ENCODE peak calls at places on chromosomes 6 and 20, in five cellular contexts. One of them, this sample, is unnamed.

GRCh38 chr6:71326611-71327010 is 38.0 kb downstream of the OGFRL1 start:
- DNase-seq in PC-3: no peak
- DNase-seq in astrocyte: no peak
- DNase-seq in PC-9: no peak
- DNase-seq in HCT116: no peak
- DNase-seq in this sample: no peak

GRCh38 chr6:66508433-66508832 is 801.4 kb upstream of the EYS start:
- DNase-seq in HCT116: no peak
- DNase-seq in astrocyte: peak
- DNase-seq in PC-3: peak
- DNase-seq in PC-9: no peak
- DNase-seq in this sample: no peak

GRCh38 chr6:157452096-157452495 is 71.1 kb downstream of the ZDHHC14 start:
- DNase-seq in astrocyte: no peak
- DNase-seq in PC-3: no peak
- DNase-seq in PC-9: no peak
- DNase-seq in HCT116: no peak
- DNase-seq in this sample: no peak

GRCh38 chr20:4366076-4366475 is 350.7 kb upstream of the RNF24 start:
- DNase-seq in PC-3: no peak
- DNase-seq in HCT116: no peak
- DNase-seq in PC-9: no peak
- DNase-seq in astrocyte: no peak
- DNase-seq in this sample: no peak

GRCh38 chr20:17611290-17611539 is 41.3 kb downstream of the DSTN start:
- DNase-seq in PC-3: no peak
- DNase-seq in PC-9: no peak
- DNase-seq in HCT116: no peak
- DNase-seq in astrocyte: no peak
- DNase-seq in this sample: no peak

GRCh38 chr6:74606488-74607135 is 599.2 kb downstream of the COL12A1 start:
- DNase-seq in PC-9: peak
- DNase-seq in HCT116: no peak
- DNase-seq in PC-3: peak
- DNase-seq in astrocyte: peak
- DNase-seq in this sample: peak

GRCh38 chr6:125273965-125274364 is 27.8 kb downstream of the HDDC2 start:
- DNase-seq in astrocyte: peak
- DNase-seq in PC-3: peak
- DNase-seq in PC-9: peak
- DNase-seq in HCT116: peak
- DNase-seq in this sample: no peak

GRCh38 chr6:159754959-159755914 is 6.6 kb upstream of the ACAT2 start:
- DNase-seq in PC-9: no peak
- DNase-seq in PC-3: no peak
- DNase-seq in HCT116: no peak
- DNase-seq in astrocyte: no peak
- DNase-seq in this sample: no peak

GRCh38 chr6:21666788-21667681 is 73.5 kb downstream of the SOX4 start:
- DNase-seq in PC-3: no peak
- DNase-seq in astrocyte: peak
- DNase-seq in PC-9: no peak
- DNase-seq in HCT116: no peak
- DNase-seq in this sample: peak

GRCh38 chr20:17128206-17128605 is 98.6 kb upstream of the PCSK2 start:
- DNase-seq in HCT116: no peak
- DNase-seq in PC-3: no peak
- DNase-seq in astrocyte: no peak
- DNase-seq in PC-9: no peak
- DNase-seq in this sample: no peak

GRCh38 chr6:116444092-116444491 is 17.1 kb upstream of the CALHM6 start:
- DNase-seq in PC-9: no peak
- DNase-seq in HCT116: peak
- DNase-seq in astrocyte: no peak
- DNase-seq in PC-3: peak
- DNase-seq in this sample: peak

GRCh38 chr6:3659748-3660147 is 91.8 kb downstream of the PXDC1 start:
- DNase-seq in PC-3: no peak
- DNase-seq in HCT116: no peak
- DNase-seq in PC-9: no peak
- DNase-seq in astrocyte: no peak
- DNase-seq in this sample: no peak

GRCh38 chr20:6613280-6613861 is 154.1 kb upstream of the BMP2 start:
- DNase-seq in astrocyte: no peak
- DNase-seq in PC-9: no peak
- DNase-seq in HCT116: no peak
- DNase-seq in PC-3: peak
- DNase-seq in this sample: no peak

GRCh38 chr20:63500902-63501817 is 2.3 kb upstream of the EEF1A2 start:
- DNase-seq in PC-9: no peak
- DNase-seq in astrocyte: no peak
- DNase-seq in PC-3: no peak
- DNase-seq in HCT116: no peak
- DNase-seq in this sample: no peak

GRCh38 chr6:16760536-16761468 is at the start of gene ATXN1:
- DNase-seq in HCT116: no peak
- DNase-seq in astrocyte: no peak
- DNase-seq in PC-3: peak
- DNase-seq in PC-9: peak
- DNase-seq in this sample: peak

GRCh38 chr6:166296035-166296883 is 11.9 kb downstream of the PRR18 start:
- DNase-seq in PC-3: no peak
- DNase-seq in HCT116: no peak
- DNase-seq in PC-9: no peak
- DNase-seq in astrocyte: no peak
- DNase-seq in this sample: no peak

GRCh38 chr6:73180718-73181619 is 44.3 kb downstream of the KHDC1L start:
- DNase-seq in astrocyte: peak
- DNase-seq in PC-3: peak
- DNase-seq in PC-9: peak
- DNase-seq in HCT116: peak
- DNase-seq in this sample: peak

GRCh38 chr6:155259202-155259601 is 4.6 kb upstream of the CLDN20 start:
- DNase-seq in PC-9: no peak
- DNase-seq in PC-3: no peak
- DNase-seq in HCT116: no peak
- DNase-seq in astrocyte: no peak
- DNase-seq in this sample: no peak

GRCh38 chr6:22825210-22825609 is 255.8 kb downstream of the HDGFL1 start:
- DNase-seq in PC-9: no peak
- DNase-seq in PC-3: no peak
- DNase-seq in HCT116: no peak
- DNase-seq in astrocyte: no peak
- DNase-seq in this sample: no peak

GRCh38 chr6:40931927-40932326 is 107.1 kb downstream of the UNC5CL start:
- DNase-seq in PC-3: peak
- DNase-seq in astrocyte: peak
- DNase-seq in PC-9: no peak
- DNase-seq in HCT116: no peak
- DNase-seq in this sample: peak

GRCh38 chr20:10669843-10670446 is 3.9 kb downstream of the JAG1 start:
- DNase-seq in PC-3: no peak
- DNase-seq in HCT116: no peak
- DNase-seq in astrocyte: no peak
- DNase-seq in PC-9: no peak
- DNase-seq in this sample: peak

GRCh38 chr20:14569631-14570030 is 232.2 kb upstream of the FLRT3 start:
- DNase-seq in HCT116: no peak
- DNase-seq in astrocyte: no peak
- DNase-seq in PC-9: no peak
- DNase-seq in PC-3: no peak
- DNase-seq in this sample: no peak

GRCh38 chr6:151763938-151764680 is 43.4 kb upstream of the ESR1 start:
- DNase-seq in astrocyte: peak
- DNase-seq in PC-9: peak
- DNase-seq in HCT116: peak
- DNase-seq in PC-3: peak
- DNase-seq in this sample: peak

GRCh38 chr6:50180646-50181045 is 130.9 kb upstream of the DEFB112 start:
- DNase-seq in PC-3: no peak
- DNase-seq in PC-9: no peak
- DNase-seq in HCT116: no peak
- DNase-seq in astrocyte: no peak
- DNase-seq in this sample: no peak

GRCh38 chr6:50187212-50188055 is 137.7 kb upstream of the DEFB112 start:
- DNase-seq in PC-9: no peak
- DNase-seq in HCT116: no peak
- DNase-seq in astrocyte: no peak
- DNase-seq in PC-3: no peak
- DNase-seq in this sample: no peak

GRCh38 chr6:50185006-50185405 is 135.3 kb upstream of the DEFB112 start:
- DNase-seq in HCT116: no peak
- DNase-seq in PC-9: no peak
- DNase-seq in PC-3: no peak
- DNase-seq in astrocyte: no peak
- DNase-seq in this sample: no peak
- TF ChIP-seq CTCF in HCT116: peak
- TF ChIP-seq CTCF in PC-9: no peak
- TF ChIP-seq CTCF in PC-3: peak
- TF ChIP-seq CTCF in astrocyte: no peak
- TF ChIP-seq CTCF in this sample: no peak

DNA sequence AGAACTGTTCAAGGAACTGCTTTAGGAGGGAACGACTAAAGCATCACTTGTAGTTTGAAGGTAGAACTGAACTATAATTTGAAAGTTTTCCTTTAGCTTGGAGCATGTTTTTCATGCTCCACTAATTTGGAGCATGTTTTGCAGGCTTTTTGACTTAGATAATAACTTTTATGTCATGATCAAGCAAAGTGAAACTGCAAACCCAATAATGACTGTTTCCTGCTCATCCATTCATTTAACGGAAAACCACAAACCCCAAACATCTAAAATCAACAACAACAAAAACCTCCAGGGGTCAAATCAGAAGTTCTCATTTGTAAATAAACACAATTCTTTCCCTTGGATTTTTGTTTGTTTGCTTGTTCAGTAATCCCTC is 2.8 kb downstream of the SIM1 start:
- DNase-seq in PC-3: no peak
- DNase-seq in PC-9: no peak
- DNase-seq in astrocyte: no peak
- DNase-seq in HCT116: no peak
- DNase-seq in this sample: no peak
- H3K4me3 ChIP-seq in PC-3: no peak
- H3K4me3 ChIP-seq in PC-9: no peak
- H3K4me3 ChIP-seq in astrocyte: no peak
- H3K4me3 ChIP-seq in HCT116: no peak
- H3K4me3 ChIP-seq in this sample: no peak

DNA sequence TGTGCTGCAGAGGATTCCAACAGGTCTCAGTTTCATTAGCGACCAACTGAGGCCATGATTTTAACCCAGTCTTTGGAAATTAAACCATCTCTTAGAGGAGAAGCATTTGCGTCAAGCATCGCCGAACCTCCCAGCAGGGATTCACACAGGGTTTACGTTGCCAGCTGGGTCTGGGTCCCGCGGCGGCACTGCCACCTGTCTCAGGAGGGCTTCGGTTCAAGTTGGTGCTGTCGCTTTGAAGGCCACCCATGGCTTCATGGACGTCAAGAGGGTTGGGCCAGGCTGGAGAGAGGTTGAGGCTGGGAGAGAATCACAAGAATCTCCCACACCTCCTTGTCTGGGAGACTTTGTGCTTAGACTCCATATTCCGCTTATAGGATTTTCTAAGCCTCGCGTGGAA is 43.0 kb upstream of the FRMD1 start:
- DNase-seq in HCT116: no peak
- DNase-seq in astrocyte: no peak
- DNase-seq in PC-3: no peak
- DNase-seq in PC-9: no peak
- DNase-seq in this sample: no peak
- TF ChIP-seq EZH2 in HCT116: no peak
- TF ChIP-seq EZH2 in astrocyte: no peak
- TF ChIP-seq EZH2 in PC-3: no peak
- TF ChIP-seq EZH2 in PC-9: no peak
- TF ChIP-seq EZH2 in this sample: no peak

DNA sequence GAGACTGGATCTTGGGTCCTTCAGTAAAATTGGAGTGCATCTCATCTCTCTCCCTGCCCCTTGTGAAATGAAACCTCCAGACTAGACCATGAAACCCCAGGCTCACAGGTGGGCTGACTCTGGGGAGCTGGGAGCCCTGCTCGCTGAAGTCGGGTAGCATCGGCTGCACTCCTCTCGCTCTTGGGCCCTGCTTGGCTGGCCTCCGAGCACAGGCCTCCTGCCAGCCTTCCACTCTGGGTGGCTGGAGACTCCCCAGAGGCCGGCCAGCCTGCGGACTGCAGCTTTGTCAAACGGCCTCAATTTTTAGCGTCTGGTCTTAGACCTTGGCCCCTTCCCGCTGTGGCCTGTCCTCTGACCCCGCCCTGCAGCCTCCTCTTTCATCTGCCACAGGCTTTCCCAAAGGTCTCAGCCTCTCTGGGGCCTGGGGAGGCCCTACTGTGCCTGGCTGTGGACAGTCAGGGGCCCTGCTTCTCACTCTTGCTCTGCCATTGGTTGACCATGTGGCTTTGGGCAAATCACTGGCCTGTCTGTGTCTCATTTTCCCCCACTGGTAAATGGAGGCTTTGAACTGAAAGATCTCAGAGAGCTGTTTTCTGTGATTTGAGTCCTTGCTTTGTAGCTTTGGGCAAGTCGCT is 45.1 kb downstream of the SRC start:
- DNase-seq in astrocyte: no peak
- DNase-seq in PC-3: no peak
- DNase-seq in PC-9: no peak
- DNase-seq in HCT116: no peak
- DNase-seq in this sample: no peak
- TF ChIP-seq CTCF in astrocyte: no peak
- TF ChIP-seq CTCF in PC-3: no peak
- TF ChIP-seq CTCF in PC-9: no peak
- TF ChIP-seq CTCF in HCT116: no peak
- TF ChIP-seq CTCF in this sample: no peak

DNA sequence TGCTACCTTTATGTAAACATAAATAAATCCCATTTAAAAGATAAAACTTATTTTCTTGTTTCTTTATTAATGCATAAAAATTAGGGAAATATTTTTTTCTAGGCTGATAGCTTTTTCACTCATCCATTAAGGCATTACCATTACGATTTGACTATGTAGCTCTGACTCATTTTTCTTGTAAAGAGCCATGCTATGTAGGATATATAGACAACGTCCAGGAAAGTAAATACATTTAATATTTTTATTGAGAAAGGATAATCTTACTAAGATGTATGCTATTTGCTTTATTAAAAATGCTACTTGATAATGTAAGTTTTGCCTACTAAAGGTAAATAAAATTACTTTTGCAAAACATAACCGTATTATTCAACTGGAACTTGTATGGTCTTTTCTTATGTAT is 19.2 kb upstream of the KIAA1586 start:
- DNase-seq in PC-3: peak
- DNase-seq in HCT116: no peak
- DNase-seq in PC-9: no peak
- DNase-seq in astrocyte: no peak
- DNase-seq in this sample: no peak
- H3K4me3 ChIP-seq in PC-3: no peak
- H3K4me3 ChIP-seq in HCT116: no peak
- H3K4me3 ChIP-seq in PC-9: no peak
- H3K4me3 ChIP-seq in astrocyte: no peak
- H3K4me3 ChIP-seq in this sample: no peak

GRCh38 chr20:21767739-21768223 is 62.3 kb downstream of the PAX1 start:
- DNase-seq in HCT116: no peak
- DNase-seq in PC-9: peak
- DNase-seq in PC-3: peak
- DNase-seq in astrocyte: no peak
- DNase-seq in this sample: no peak
- TF ChIP-seq EZH2 in HCT116: no peak
- TF ChIP-seq EZH2 in PC-9: no peak
- TF ChIP-seq EZH2 in PC-3: no peak
- TF ChIP-seq EZH2 in astrocyte: no peak
- TF ChIP-seq EZH2 in this sample: no peak

GRCh38 chr6:98471444-98471843 is 362.9 kb upstream of the POU3F2 start:
- DNase-seq in HCT116: no peak
- DNase-seq in astrocyte: no peak
- DNase-seq in PC-9: no peak
- DNase-seq in PC-3: no peak
- DNase-seq in this sample: no peak
- TF ChIP-seq CTCF in HCT116: no peak
- TF ChIP-seq CTCF in astrocyte: no peak
- TF ChIP-seq CTCF in PC-9: no peak
- TF ChIP-seq CTCF in PC-3: no peak
- TF ChIP-seq CTCF in this sample: no peak